ENCODE peak calls at places on chromosome 15, in five cellular contexts. One of them, this sample, is unnamed.

GRCh38 chr15:65916664-65917406 is 47.5 kb downstream of the RAB11A start:
- DNase-seq in tibial artery: peak; percentile 31
- DNase-seq in EH: peak; percentile 70
- DNase-seq in lung: peak; percentile 49
- DNase-seq in naive thymus-derived CD4-positive, alpha-beta T cell: no peak
- DNase-seq in this sample: peak; percentile 88

GRCh38 chr15:73048624-73049295 is 3.5 kb upstream of the NEO1 start:
- DNase-seq in tibial artery: no peak
- DNase-seq in EH: no peak
- DNase-seq in lung: no peak
- DNase-seq in naive thymus-derived CD4-positive, alpha-beta T cell: no peak
- DNase-seq in this sample: no peak

GRCh38 chr15:29278436-29279099 is 8.9 kb upstream of the NSMCE3 start:
- DNase-seq in tibial artery: no peak
- DNase-seq in EH: peak; percentile 96
- DNase-seq in lung: no peak
- DNase-seq in naive thymus-derived CD4-positive, alpha-beta T cell: no peak
- DNase-seq in this sample: peak; percentile 78

GRCh38 chr15:88139936-88140335 is 116.6 kb downstream of the NTRK3 start:
- DNase-seq in tibial artery: no peak
- DNase-seq in EH: no peak
- DNase-seq in lung: no peak
- DNase-seq in naive thymus-derived CD4-positive, alpha-beta T cell: no peak
- DNase-seq in this sample: peak; percentile 14

GRCh38 chr15:88657326-88658069 is 18.7 kb downstream of the ISG20 start:
- DNase-seq in tibial artery: no peak
- DNase-seq in EH: peak; percentile 69
- DNase-seq in lung: peak; percentile 29
- DNase-seq in naive thymus-derived CD4-positive, alpha-beta T cell: no peak
- DNase-seq in this sample: peak; percentile 75

GRCh38 chr15:92159906-92160841 is 233.5 kb upstream of the ST8SIA2 start:
- DNase-seq in tibial artery: no peak
- DNase-seq in EH: no peak
- DNase-seq in lung: no peak
- DNase-seq in naive thymus-derived CD4-positive, alpha-beta T cell: no peak
- DNase-seq in this sample: peak; percentile 55

GRCh38 chr15:95442107-95442719 is 888.3 kb upstream of the NR2F2 start:
- DNase-seq in tibial artery: no peak
- DNase-seq in EH: no peak
- DNase-seq in lung: no peak
- DNase-seq in naive thymus-derived CD4-positive, alpha-beta T cell: no peak
- DNase-seq in this sample: no peak

GRCh38 chr15:64772964-64773363 is 2.4 kb downstream of the RBPMS2 start:
- DNase-seq in tibial artery: no peak
- DNase-seq in EH: no peak
- DNase-seq in lung: no peak
- DNase-seq in naive thymus-derived CD4-positive, alpha-beta T cell: no peak
- DNase-seq in this sample: no peak

GRCh38 chr15:101250331-101250730 is 1.5 kb downstream of the CHSY1 start:
- DNase-seq in tibial artery: no peak
- DNase-seq in EH: peak; percentile 83
- DNase-seq in lung: no peak
- DNase-seq in naive thymus-derived CD4-positive, alpha-beta T cell: no peak
- DNase-seq in this sample: peak; percentile 84

GRCh38 chr15:100968043-100968966 is 49.1 kb downstream of the LRRK1 start:
- DNase-seq in tibial artery: no peak
- DNase-seq in EH: peak; percentile 72
- DNase-seq in lung: no peak
- DNase-seq in naive thymus-derived CD4-positive, alpha-beta T cell: no peak
- DNase-seq in this sample: peak; percentile 67

GRCh38 chr15:39181348-39181747 is 399.5 kb upstream of the THBS1 start:
- DNase-seq in tibial artery: no peak
- DNase-seq in EH: peak; percentile 62
- DNase-seq in lung: no peak
- DNase-seq in naive thymus-derived CD4-positive, alpha-beta T cell: no peak
- DNase-seq in this sample: no peak

GRCh38 chr15:89654847-89655805 is at the start of gene KIF7:
- DNase-seq in tibial artery: peak; percentile 23
- DNase-seq in EH: peak; percentile 65
- DNase-seq in lung: no peak
- DNase-seq in naive thymus-derived CD4-positive, alpha-beta T cell: no peak
- DNase-seq in this sample: peak; percentile 88

GRCh38 chr15:69414702-69415161 is 583 bp downstream of the KIF23 start:
- DNase-seq in tibial artery: peak; percentile 40
- DNase-seq in EH: peak; percentile 97
- DNase-seq in lung: peak; percentile 57
- DNase-seq in naive thymus-derived CD4-positive, alpha-beta T cell: no peak
- DNase-seq in this sample: peak; percentile 96

GRCh38 chr15:101528108-101528916 is 38.8 kb upstream of the PCSK6 start:
- DNase-seq in tibial artery: peak; percentile 35
- DNase-seq in EH: no peak
- DNase-seq in lung: peak; percentile 37
- DNase-seq in naive thymus-derived CD4-positive, alpha-beta T cell: no peak
- DNase-seq in this sample: no peak

GRCh38 chr15:50059883-50060282 is 59.1 kb downstream of the ATP8B4 start:
- DNase-seq in tibial artery: no peak
- DNase-seq in EH: no peak
- DNase-seq in lung: no peak
- DNase-seq in naive thymus-derived CD4-positive, alpha-beta T cell: no peak
- DNase-seq in this sample: no peak

GRCh38 chr15:60137711-60138396 is 133.7 kb downstream of the FOXB1 start:
- DNase-seq in tibial artery: no peak
- DNase-seq in EH: peak; percentile 68
- DNase-seq in lung: no peak
- DNase-seq in naive thymus-derived CD4-positive, alpha-beta T cell: no peak
- DNase-seq in this sample: peak; percentile 84

GRCh38 chr15:68812596-68813548 is 7.8 kb downstream of the ANP32A start:
- DNase-seq in tibial artery: no peak
- DNase-seq in EH: peak; percentile 65
- DNase-seq in lung: peak; percentile 25
- DNase-seq in naive thymus-derived CD4-positive, alpha-beta T cell: no peak
- DNase-seq in this sample: peak; percentile 57

GRCh38 chr15:40914486-40914885 is 14.7 kb upstream of the DLL4 start:
- DNase-seq in tibial artery: no peak
- DNase-seq in EH: no peak
- DNase-seq in lung: no peak
- DNase-seq in naive thymus-derived CD4-positive, alpha-beta T cell: no peak
- DNase-seq in this sample: no peak

This sample was measured in astrocyte of the hippocampus.